ENCODE peak calls at places on chromosomes 7 and 10, in five cellular contexts. W, P, Z, H and T are unnamed samples.

GRCh38 chr7:82926477-82926876 is 236.2 kb downstream of the PCLO start:
- DNase-seq in W (no peak), H (no peak), P (no peak), Z (peak), T (no peak)

GRCh38 chr7:80478683-80479082 is 33.2 kb downstream of the GNAT3 start:
- DNase-seq in Z (no peak), H (no peak), P (no peak), W (no peak), T (no peak)

GRCh38 chr10:67815571-67816059 is 22.4 kb downstream of the DNAJC12 start:
- DNase-seq in H (no peak), P (no peak), W (no peak), Z (no peak), T (no peak)

GRCh38 chr7:117731455-117731854 is 141.8 kb downstream of the CTTNBP2 start:
- DNase-seq in W (no peak), Z (no peak), P (no peak), H (peak), T (no peak)

GRCh38 chr10:97210576-97210975 is 24.8 kb upstream of the SLIT1 start:
- DNase-seq in P (peak), H (peak), Z (peak), W (peak), T (peak)

GRCh38 chr10:122490786-122491680 is 29.7 kb downstream of the HTRA1 start:
- DNase-seq in P (peak), Z (no peak), W (no peak), H (no peak), T (no peak)

GRCh38 chr10:18164093-18164492 is 23.9 kb downstream of the CACNB2 start:
- DNase-seq in Z (no peak), W (peak), H (no peak), P (no peak), T (no peak)

GRCh38 chr10:50988792-50989191 is 85.5 kb upstream of the PRKG1 start:
- DNase-seq in P (no peak), H (no peak), Z (no peak), W (no peak), T (no peak)

GRCh38 chr10:43691503-43691902 is 42.8 kb upstream of the ZNF32 start:
- DNase-seq in P (no peak), H (no peak), W (no peak), Z (no peak), T (no peak)

GRCh38 chr7:29319719-29320521 is 125.3 kb downstream of the CHN2 start:
- DNase-seq in P (no peak), W (no peak), H (no peak), Z (peak), T (no peak)

GRCh38 chr10:131899116-131899690 is 1.6 kb upstream of the PPP2R2D start:
- DNase-seq in H (no peak), Z (no peak), W (no peak), P (no peak), T (no peak)

GRCh38 chr10:28139138-28139537 is 140.3 kb upstream of the ODAD2 start:
- DNase-seq in Z (no peak), W (no peak), H (no peak), P (no peak), T (no peak)

GRCh38 chr7:36029846-36030510 is 123.1 kb upstream of the EEPD1 start:
- DNase-seq in H (no peak), Z (no peak), W (no peak), P (no peak), T (no peak)

GRCh38 chr10:31978158-31978483 is 49.5 kb upstream of the ARHGAP12 start:
- DNase-seq in P (no peak), Z (no peak), W (no peak), H (no peak), T (no peak)

GRCh38 chr7:101116898-101117297 is 10.0 kb upstream of the SERPINE1 start:
- DNase-seq in H (no peak), W (no peak), P (no peak), Z (no peak), T (no peak)

GRCh38 chr7:70479153-70480021 is 652.6 kb upstream of the GALNT17 start:
- DNase-seq in W (no peak), Z (no peak), P (no peak), H (no peak), T (no peak)

GRCh38 chr7:151745090-151745638 is 131.8 kb downstream of the PRKAG2 start:
- DNase-seq in P (peak), Z (no peak), W (no peak), H (peak), T (peak)

GRCh38 chr7:151261534-151261933 is 13.0 kb upstream of the SMARCD3 start:
- DNase-seq in P (peak), W (no peak), Z (no peak), H (no peak), T (no peak)

GRCh38 chr10:59388577-59388976 is 26.2 kb upstream of the FAM13C start:
- DNase-seq in Z (no peak), H (no peak), P (no peak), W (no peak), T (no peak)

GRCh38 chr7:1669486-1669951 is 558 bp upstream of the ELFN1 start:
- DNase-seq in P (peak), Z (no peak), H (peak), W (no peak), T (no peak)

GRCh38 chr7:25028370-25028971 is 48.5 kb upstream of the OSBPL3 start:
- DNase-seq in Z (no peak), P (no peak), W (peak), H (no peak), T (no peak)

GRCh38 chr7:25553005-25553404 is 324.7 kb upstream of the NPVF start:
- DNase-seq in Z (no peak), P (no peak), W (no peak), H (no peak), T (no peak)

GRCh38 chr10:121155742-121156141 is 304.6 kb downstream of the WDR11 start:
- DNase-seq in P (no peak), H (no peak), W (no peak), Z (no peak), T (peak)
- H3K27ac ChIP-seq in P (no peak), H (no peak), W (no peak), Z (no peak), T (no peak)

GRCh38 chr7:144484445-144484844 is 81.0 kb upstream of the NOBOX start:
- DNase-seq in Z (no peak), P (no peak), H (no peak), W (no peak), T (no peak)

GRCh38 chr7:144488977-144489376 is 85.5 kb upstream of the NOBOX start:
- DNase-seq in W (no peak), H (no peak), Z (no peak), P (no peak), T (no peak)

GRCh38 chr7:144489504-144489903 is 86.0 kb upstream of the NOBOX start:
- DNase-seq in W (no peak), P (no peak), Z (no peak), H (no peak), T (no peak)

GRCh38 chr7:144483189-144483588 is 79.7 kb upstream of the NOBOX start:
- DNase-seq in W (no peak), P (no peak), Z (no peak), H (no peak), T (no peak)

GRCh38 chr7:144487906-144488305 is 84.4 kb upstream of the NOBOX start:
- DNase-seq in W (no peak), P (no peak), Z (no peak), H (no peak), T (no peak)
- H3K27ac ChIP-seq in W (no peak), P (no peak), Z (no peak), H (no peak), T (no peak)

GRCh38 chr7:50648076-50648475 is 82.9 kb upstream of the DDC start:
- DNase-seq in Z (no peak), H (no peak), P (no peak), W (no peak), T (no peak)
- H3K27ac ChIP-seq in Z (no peak), H (no peak), P (no peak), W (no peak), T (no peak)

GRCh38 chr10:33334170-33334838 is at the start of gene NRP1:
- DNase-seq in H (peak), W (no peak), Z (no peak), P (peak), T (no peak)

GRCh38 chr10:33332183-33333031 is 2.1 kb downstream of the NRP1 start:
- DNase-seq in H (no peak), P (no peak), Z (no peak), W (no peak), T (no peak)

GRCh38 chr10:33335550-33335799 is 1.0 kb upstream of the NRP1 start:
- DNase-seq in H (no peak), P (no peak), W (no peak), Z (no peak), T (no peak)

GRCh38 chr10:33334839-33335549 is 527 bp upstream of the NRP1 start:
- DNase-seq in Z (no peak), W (peak), H (peak), P (peak), T (peak)

GRCh38 chr10:33333260-33334169 is 952 bp downstream of the NRP1 start:
- DNase-seq in P (no peak), W (no peak), H (no peak), Z (no peak), T (no peak)
- H3K27ac ChIP-seq in P (peak), W (peak), H (peak), Z (no peak), T (peak)

DNA sequence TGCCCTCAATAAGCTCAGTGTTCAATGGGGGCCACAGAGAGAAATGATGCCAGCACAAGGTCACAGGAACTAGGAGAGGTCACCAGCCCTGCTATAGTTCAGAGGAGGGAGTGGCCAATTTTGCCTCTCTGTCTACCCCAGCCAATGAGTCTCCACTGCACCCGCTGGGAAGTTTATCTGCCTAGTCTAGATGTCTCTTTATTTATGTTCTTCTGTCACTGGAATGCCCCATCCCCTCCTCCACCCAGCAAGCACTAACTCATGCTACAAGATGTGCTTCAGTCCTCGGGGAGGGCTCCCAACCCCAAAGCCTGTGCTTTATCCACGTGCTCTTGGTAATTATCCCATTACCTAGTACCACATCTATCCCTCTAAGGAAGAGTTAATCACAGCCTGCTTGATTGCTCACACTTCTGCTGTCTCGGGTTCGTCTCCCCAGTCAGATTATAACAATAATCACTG is 4.1 kb downstream of the HIP1 start:
- DNase-seq in W (no peak), P (no peak), Z (no peak), H (no peak), T (no peak)
- H3K27ac ChIP-seq in W (peak), P (no peak), Z (peak), H (peak), T (no peak)

DNA sequence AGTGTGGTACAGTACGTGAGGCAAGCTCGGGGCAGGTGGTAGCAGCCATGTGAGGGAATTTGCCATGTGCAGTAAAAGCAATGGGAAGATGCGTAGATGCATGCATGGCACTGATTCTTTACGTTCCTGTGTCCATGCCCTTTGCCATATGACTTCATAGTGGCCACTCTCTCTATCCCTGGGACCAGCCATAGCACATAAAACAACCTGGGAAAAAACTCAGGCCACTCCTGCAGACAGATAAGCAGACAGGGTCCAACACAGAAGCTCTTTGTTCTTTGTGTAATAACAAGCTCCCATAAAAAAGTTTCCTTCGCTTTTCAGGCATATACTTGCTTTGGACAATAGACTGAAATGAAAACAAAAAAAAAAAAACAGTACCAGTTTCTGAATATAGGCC is 622.4 kb upstream of the POM121L12 start:
- DNase-seq in W (no peak), P (no peak), H (no peak), Z (no peak), T (no peak)
- H3K27ac ChIP-seq in W (no peak), P (no peak), H (no peak), Z (no peak), T (no peak)

GRCh38 chr7:109793-110556 is 82.4 kb upstream of the FAM20C start:
- DNase-seq in H (no peak), W (no peak), P (peak), Z (no peak), T (peak)

GRCh38 chr7:112887-113286 is 79.5 kb upstream of the FAM20C start:
- DNase-seq in H (no peak), W (no peak), P (no peak), Z (no peak), T (no peak)

GRCh38 chr7:111591-111990 is 80.8 kb upstream of the FAM20C start:
- DNase-seq in H (no peak), W (no peak), Z (no peak), P (no peak), T (no peak)

GRCh38 chr7:109094-109493 is 83.3 kb upstream of the FAM20C start:
- DNase-seq in Z (no peak), H (no peak), W (no peak), P (peak), T (no peak)

GRCh38 chr7:110557-111232 is 81.7 kb upstream of the FAM20C start:
- DNase-seq in H (no peak), Z (no peak), W (no peak), P (peak), T (no peak)
- H3K27ac ChIP-seq in H (no peak), Z (no peak), W (no peak), P (no peak), T (no peak)

GRCh38 chr7:106979551-106980357 is 64.8 kb upstream of the PRKAR2B start:
- DNase-seq in Z (no peak), W (no peak), H (no peak), P (no peak), T (no peak)
- H3K27ac ChIP-seq in Z (no peak), W (no peak), H (no peak), P (no peak), T (no peak)